ENCODE peak calls at places on chromosomes 12 and 14, in six cellular contexts. One of them, this sample, is unnamed.

GRCh38 chr12:50188875-50189575 is 21.9 kb upstream of the CERS5 start:
- DNase-seq in effector memory CD8-positive, alpha-beta T cell: no peak
- DNase-seq in stimulated activated CD8-positive, alpha-beta memory T cell treated with anti-CD3 and anti-CD28 coated beads, Interleukin-7, amount 100 ng/mL, for 1 hour: no peak
- DNase-seq in RWPE1: no peak
- DNase-seq in mesenteric fat pad: no peak
- DNase-seq in DMS153: no peak
- DNase-seq in this sample: no peak

GRCh38 chr12:121753844-121754264 is 39.6 kb downstream of the RHOF start:
- DNase-seq in stimulated activated CD8-positive, alpha-beta memory T cell treated with anti-CD3 and anti-CD28 coated beads, Interleukin-7, amount 100 ng/mL, for 1 hour: no peak
- DNase-seq in effector memory CD8-positive, alpha-beta T cell: no peak
- DNase-seq in RWPE1: no peak
- DNase-seq in DMS153: no peak
- DNase-seq in mesenteric fat pad: no peak
- DNase-seq in this sample: no peak

GRCh38 chr14:98022541-98023520 is 1225.6 kb downstream of the VRK1 start:
- DNase-seq in effector memory CD8-positive, alpha-beta T cell: no peak
- DNase-seq in RWPE1: no peak
- DNase-seq in stimulated activated CD8-positive, alpha-beta memory T cell treated with anti-CD3 and anti-CD28 coated beads, Interleukin-7, amount 100 ng/mL, for 1 hour: no peak
- DNase-seq in mesenteric fat pad: no peak
- DNase-seq in DMS153: no peak
- DNase-seq in this sample: no peak

GRCh38 chr14:60775296-60775695 is 40.7 kb downstream of the MNAT1 start:
- DNase-seq in DMS153: no peak
- DNase-seq in mesenteric fat pad: no peak
- DNase-seq in effector memory CD8-positive, alpha-beta T cell: no peak
- DNase-seq in stimulated activated CD8-positive, alpha-beta memory T cell treated with anti-CD3 and anti-CD28 coated beads, Interleukin-7, amount 100 ng/mL, for 1 hour: no peak
- DNase-seq in RWPE1: peak; percentile 55
- DNase-seq in this sample: no peak

GRCh38 chr12:127459166-127459565 is 807.8 kb upstream of the TMEM132C start:
- DNase-seq in effector memory CD8-positive, alpha-beta T cell: no peak
- DNase-seq in mesenteric fat pad: no peak
- DNase-seq in DMS153: no peak
- DNase-seq in stimulated activated CD8-positive, alpha-beta memory T cell treated with anti-CD3 and anti-CD28 coated beads, Interleukin-7, amount 100 ng/mL, for 1 hour: no peak
- DNase-seq in RWPE1: no peak
- DNase-seq in this sample: no peak

GRCh38 chr14:35678403-35679028 is 130.6 kb downstream of the RALGAPA1 start:
- DNase-seq in RWPE1: no peak
- DNase-seq in stimulated activated CD8-positive, alpha-beta memory T cell treated with anti-CD3 and anti-CD28 coated beads, Interleukin-7, amount 100 ng/mL, for 1 hour: no peak
- DNase-seq in mesenteric fat pad: no peak
- DNase-seq in effector memory CD8-positive, alpha-beta T cell: no peak
- DNase-seq in DMS153: no peak
- DNase-seq in this sample: no peak

GRCh38 chr12:115897718-115898117 is 379.8 kb downstream of the MED13L start:
- DNase-seq in stimulated activated CD8-positive, alpha-beta memory T cell treated with anti-CD3 and anti-CD28 coated beads, Interleukin-7, amount 100 ng/mL, for 1 hour: no peak
- DNase-seq in mesenteric fat pad: no peak
- DNase-seq in DMS153: no peak
- DNase-seq in effector memory CD8-positive, alpha-beta T cell: no peak
- DNase-seq in RWPE1: no peak
- DNase-seq in this sample: no peak

GRCh38 chr12:103928736-103929050 is 1.5 kb upstream of the HSP90B1 start:
- DNase-seq in effector memory CD8-positive, alpha-beta T cell: peak; percentile 31
- DNase-seq in mesenteric fat pad: no peak
- DNase-seq in DMS153: no peak
- DNase-seq in RWPE1: no peak
- DNase-seq in stimulated activated CD8-positive, alpha-beta memory T cell treated with anti-CD3 and anti-CD28 coated beads, Interleukin-7, amount 100 ng/mL, for 1 hour: peak; percentile 25
- DNase-seq in this sample: no peak

GRCh38 chr14:105181542-105182295 is 607 bp upstream of the NUDT14 start:
- DNase-seq in mesenteric fat pad: no peak
- DNase-seq in RWPE1: no peak
- DNase-seq in stimulated activated CD8-positive, alpha-beta memory T cell treated with anti-CD3 and anti-CD28 coated beads, Interleukin-7, amount 100 ng/mL, for 1 hour: no peak
- DNase-seq in effector memory CD8-positive, alpha-beta T cell: no peak
- DNase-seq in DMS153: no peak
- DNase-seq in this sample: no peak

GRCh38 chr12:132483612-132484011 is 6.3 kb upstream of the FBRSL1 start:
- DNase-seq in stimulated activated CD8-positive, alpha-beta memory T cell treated with anti-CD3 and anti-CD28 coated beads, Interleukin-7, amount 100 ng/mL, for 1 hour: no peak
- DNase-seq in RWPE1: no peak
- DNase-seq in DMS153: no peak
- DNase-seq in mesenteric fat pad: no peak
- DNase-seq in effector memory CD8-positive, alpha-beta T cell: no peak
- DNase-seq in this sample: no peak

GRCh38 chr12:124721501-124722154 is 142.0 kb downstream of the SCARB1 start:
- DNase-seq in mesenteric fat pad: no peak
- DNase-seq in stimulated activated CD8-positive, alpha-beta memory T cell treated with anti-CD3 and anti-CD28 coated beads, Interleukin-7, amount 100 ng/mL, for 1 hour: no peak
- DNase-seq in effector memory CD8-positive, alpha-beta T cell: no peak
- DNase-seq in RWPE1: no peak
- DNase-seq in DMS153: no peak
- DNase-seq in this sample: no peak

GRCh38 chr14:32594766-32595165 is 265.7 kb downstream of the AKAP6 start:
- DNase-seq in RWPE1: peak; percentile 26
- DNase-seq in stimulated activated CD8-positive, alpha-beta memory T cell treated with anti-CD3 and anti-CD28 coated beads, Interleukin-7, amount 100 ng/mL, for 1 hour: no peak
- DNase-seq in mesenteric fat pad: no peak
- DNase-seq in DMS153: no peak
- DNase-seq in effector memory CD8-positive, alpha-beta T cell: no peak
- DNase-seq in this sample: no peak

GRCh38 chr14:32627545-32628298 is 298.6 kb downstream of the AKAP6 start:
- DNase-seq in mesenteric fat pad: no peak
- DNase-seq in stimulated activated CD8-positive, alpha-beta memory T cell treated with anti-CD3 and anti-CD28 coated beads, Interleukin-7, amount 100 ng/mL, for 1 hour: no peak
- DNase-seq in DMS153: no peak
- DNase-seq in RWPE1: no peak
- DNase-seq in effector memory CD8-positive, alpha-beta T cell: no peak
- DNase-seq in this sample: no peak